ENCODE peak calls at places on chromosomes 5 and 9, in eight cellular contexts. Y is ovary, W is heart left ventricle, A is coronary artery, T is osteoblast, B is HL-60, V is lower lobe of right lung, E is astrocyte of the spinal cord. K is an unnamed sample.

GRCh38 chr9:114657705-114658104 is at the start of gene TEX53:
- DNase-seq in W (no peak), E (no peak), T (no peak), V (no peak), A (no peak), Y (no peak), B (no peak), K (no peak)

GRCh38 chr5:88826959-88827585 is 55.9 kb downstream of the MEF2C start:
- DNase-seq in V (no peak), T (peak), E (peak), B (peak), W (peak), A (no peak), Y (no peak), K (no peak)

GRCh38 chr5:74865799-74866652 is at the start of gene FAM169A:
- DNase-seq in V (peak), T (peak), B (no peak), E (peak), W (peak), A (no peak), Y (peak), K (peak)

GRCh38 chr5:171336486-171337206 is 27.6 kb downstream of the TLX3 start:
- DNase-seq in E (peak), A (no peak), W (no peak), V (no peak), B (peak), Y (no peak), T (peak), K (peak)

GRCh38 chr5:39648539-39649200 is 223.9 kb upstream of the DAB2 start:
- DNase-seq in E (peak), W (no peak), Y (no peak), B (peak), A (no peak), V (no peak), T (no peak), K (peak)

GRCh38 chr5:130687085-130687733 is 477.8 kb downstream of the HINT1 start:
- DNase-seq in E (no peak), Y (no peak), T (no peak), W (no peak), V (no peak), A (no peak), B (no peak), K (no peak)

GRCh38 chr5:6570530-6570929 is 62.3 kb downstream of the NSUN2 start:
- DNase-seq in V (no peak), Y (no peak), E (no peak), B (no peak), T (no peak), A (no peak), W (no peak), K (no peak)

GRCh38 chr5:124730381-124730780 is 16.1 kb downstream of the ZNF608 start:
- DNase-seq in W (no peak), V (no peak), E (no peak), Y (no peak), T (no peak), A (no peak), B (no peak), K (no peak)

GRCh38 chr9:134922066-134922931 is 4.6 kb upstream of the FCN1 start:
- DNase-seq in V (peak), Y (no peak), B (peak), E (peak), W (peak), T (peak), A (peak), K (no peak)

GRCh38 chr5:95670568-95670967 is 12.2 kb downstream of the SPATA9 start:
- DNase-seq in V (no peak), E (peak), Y (no peak), B (no peak), A (no peak), W (no peak), T (no peak), K (no peak)

GRCh38 chr5:161105563-161105962 is 253.6 kb upstream of the ATP10B start:
- DNase-seq in E (peak), W (no peak), Y (no peak), A (no peak), V (no peak), B (no peak), T (no peak), K (no peak)

GRCh38 chr5:145681686-145682085 is 153.5 kb downstream of the PRELID2 start:
- DNase-seq in B (peak), V (no peak), Y (peak), W (peak), A (no peak), T (peak), E (peak), K (peak)

GRCh38 chr5:78771260-78772240 is 123.0 kb upstream of the LHFPL2 start:
- DNase-seq in Y (no peak), E (no peak), W (peak), T (peak), A (no peak), B (no peak), V (peak), K (no peak)

GRCh38 chr5:108148715-108149139 is 233.2 kb downstream of the FBXL17 start:
- DNase-seq in E (peak), B (no peak), V (no peak), T (no peak), W (no peak), Y (no peak), A (no peak), K (peak)

GRCh38 chr5:176734756-176735342 is 75.5 kb upstream of the UNC5A start:
- DNase-seq in E (no peak), A (peak), V (no peak), B (no peak), T (peak), Y (peak), W (no peak), K (peak)

GRCh38 chr5:131563434-131564228 is 71.4 kb downstream of the RAPGEF6 start:
- DNase-seq in A (no peak), V (no peak), W (no peak), T (no peak), Y (no peak), B (no peak), E (no peak), K (peak)

GRCh38 chr9:129481824-129482511 is 138.9 kb downstream of the C9orf50 start:
- DNase-seq in B (no peak), W (peak), A (peak), V (no peak), Y (peak), E (no peak), T (peak), K (peak)

GRCh38 chr5:33806736-33807442 is 84.9 kb downstream of the ADAMTS12 start:
- DNase-seq in Y (no peak), V (no peak), E (peak), T (no peak), A (no peak), W (no peak), B (no peak), K (no peak)

GRCh38 chr9:91785403-91785917 is 164.6 kb downstream of the ROR2 start:
- DNase-seq in B (no peak), V (no peak), E (no peak), W (no peak), Y (no peak), T (peak), A (no peak), K (no peak)

GRCh38 chr9:126393876-126394275 is 67.2 kb downstream of the MVB12B start:
- DNase-seq in Y (no peak), B (no peak), W (no peak), E (no peak), V (no peak), T (no peak), A (no peak), K (no peak)

GRCh38 chr9:80552931-80553330 is 981.2 kb downstream of the TLE4 start:
- DNase-seq in V (no peak), Y (peak), W (peak), E (no peak), T (no peak), B (no peak), A (no peak), K (no peak)

GRCh38 chr5:3191585-3191984 is 404.0 kb upstream of the IRX1 start:
- DNase-seq in W (no peak), T (no peak), Y (no peak), E (no peak), A (no peak), B (no peak), V (no peak), K (no peak)

GRCh38 chr5:157186309-157187045 is 5.8 kb downstream of the ITK start:
- DNase-seq in B (no peak), V (no peak), E (no peak), W (no peak), A (no peak), T (peak), Y (no peak), K (no peak)

GRCh38 chr5:67268233-67269011 is 71.8 kb upstream of the CD180 start:
- DNase-seq in T (peak), B (no peak), V (no peak), W (peak), E (peak), Y (peak), A (peak), K (no peak)

GRCh38 chr9:124514874-124515273 is 7.7 kb upstream of the NR5A1 start:
- DNase-seq in T (no peak), E (no peak), A (no peak), B (no peak), Y (no peak), V (no peak), W (no peak), K (no peak)

GRCh38 chr5:123344819-123345426 is 78.3 kb downstream of the CEP120 start:
- DNase-seq in E (peak), B (no peak), Y (peak), W (no peak), A (no peak), V (no peak), T (no peak), K (peak)

GRCh38 chr9:30075451-30076199 is 2308.8 kb upstream of the ACO1 start:
- DNase-seq in B (no peak), T (no peak), V (no peak), E (peak), W (no peak), A (no peak), Y (no peak), K (no peak)

GRCh38 chr5:133998807-133999206 is 6.0 kb downstream of the VDAC1 start:
- DNase-seq in T (no peak), V (no peak), B (no peak), E (no peak), A (no peak), W (no peak), Y (no peak), K (peak)

GRCh38 chr9:137918331-137919094 is 40.9 kb downstream of the CACNA1B start:
- DNase-seq in V (no peak), B (no peak), T (no peak), E (no peak), W (no peak), Y (no peak), A (no peak), K (no peak)

GRCh38 chr5:34534237-34535108 is 121.7 kb upstream of the RAI14 start:
- DNase-seq in B (no peak), A (no peak), V (no peak), W (no peak), E (peak), T (peak), Y (no peak), K (no peak)

GRCh38 chr9:35645736-35646582 is 4.8 kb downstream of the SIT1 start:
- DNase-seq in E (peak), B (no peak), Y (no peak), T (no peak), V (peak), A (no peak), W (peak), K (peak)

GRCh38 chr5:1803192-1803591 is 2.0 kb downstream of the NDUFS6 start:
- DNase-seq in E (no peak), W (no peak), A (no peak), B (no peak), Y (no peak), T (no peak), V (no peak), K (no peak)

GRCh38 chr5:158725223-158725825 is 374.4 kb downstream of the EBF1 start:
- DNase-seq in Y (no peak), A (no peak), V (no peak), E (no peak), W (no peak), T (no peak), B (no peak), K (no peak)

GRCh38 chr9:7045361-7045760 is 287.6 kb downstream of the KDM4C start:
- DNase-seq in Y (no peak), V (no peak), A (no peak), B (no peak), T (no peak), E (no peak), W (no peak), K (no peak)

GRCh38 chr9:113963017-113963620 is 87.0 kb downstream of the ZNF618 start:
- DNase-seq in V (peak), B (peak), Y (peak), T (peak), A (no peak), E (peak), W (no peak), K (peak)

GRCh38 chr5:32309766-32310165 is 3.0 kb downstream of the MTMR12 start:
- DNase-seq in E (no peak), W (no peak), V (no peak), B (no peak), Y (no peak), A (no peak), T (no peak), K (no peak)

GRCh38 chr9:110520120-110520701 is 59.3 kb downstream of the SVEP1 start:
- DNase-seq in V (no peak), T (no peak), E (no peak), Y (no peak), W (no peak), A (no peak), B (no peak), K (no peak)

GRCh38 chr5:159456722-159457462 is 126.6 kb upstream of the IL12B start:
- DNase-seq in W (no peak), E (peak), A (no peak), B (no peak), V (no peak), Y (no peak), T (no peak), K (no peak)

DNA sequence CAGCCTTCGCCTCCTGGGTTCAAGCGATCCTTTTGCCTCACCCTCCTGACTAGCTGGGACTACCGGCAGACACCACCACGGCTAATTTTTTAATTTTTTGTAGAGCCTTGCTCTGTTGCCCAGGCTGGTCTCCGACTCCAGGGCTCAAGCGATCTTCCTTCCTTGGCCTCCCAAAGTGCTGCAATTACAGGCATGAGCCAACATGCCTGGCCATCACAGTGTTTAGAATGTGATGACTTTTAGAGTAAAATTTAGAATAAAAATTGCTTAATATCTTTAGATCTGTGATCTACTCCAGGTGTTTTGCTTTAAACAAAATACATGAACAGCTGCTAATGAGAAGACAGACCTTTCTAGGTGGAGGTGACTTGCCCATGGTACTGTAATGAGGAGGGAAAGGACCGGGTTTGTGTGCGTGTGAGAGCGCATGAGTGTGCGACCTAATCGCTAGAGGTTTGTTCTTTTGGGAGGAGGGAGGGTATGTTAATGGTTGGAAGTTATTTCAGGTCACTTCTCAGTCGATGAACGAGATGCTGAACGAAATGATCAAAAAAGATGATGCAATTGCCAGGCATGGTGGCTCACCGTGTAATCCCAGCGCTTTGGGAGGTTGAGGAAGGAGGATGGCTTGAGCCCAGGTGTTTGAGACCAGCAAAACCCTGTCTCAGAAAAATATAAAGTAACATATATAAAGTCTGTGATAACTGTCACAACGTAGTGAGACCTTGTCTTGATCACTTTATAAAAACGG is 2.0 kb downstream of the CNOT6 start:
- DNase-seq in E (no peak), T (no peak), A (no peak), B (no peak), Y (no peak), W (no peak), V (no peak), K (no peak)
- H3K4me3 ChIP-seq in E (peak), T (no peak), A (peak), B (no peak), Y (no peak), W (no peak), V (peak), K (no peak)

GRCh38 chr5:178232124-178232919 is at the start of gene PHYKPL:
- DNase-seq in W (peak), A (peak), Y (peak), B (peak), T (peak), V (peak), E (peak), K (peak)

GRCh38 chr5:178231736-178232123 is 872 bp downstream of the PHYKPL start:
- DNase-seq in Y (no peak), B (no peak), E (no peak), W (no peak), V (no peak), T (peak), A (no peak), K (no peak)

GRCh38 chr5:178230879-178231735 is 1.5 kb downstream of the PHYKPL start:
- DNase-seq in W (peak), B (no peak), E (no peak), A (no peak), Y (no peak), T (peak), V (peak), K (no peak)

GRCh38 chr5:178234121-178234752 is 1.6 kb upstream of the PHYKPL start:
- DNase-seq in E (no peak), T (peak), W (peak), B (no peak), A (no peak), Y (no peak), V (no peak), K (no peak)

DNA sequence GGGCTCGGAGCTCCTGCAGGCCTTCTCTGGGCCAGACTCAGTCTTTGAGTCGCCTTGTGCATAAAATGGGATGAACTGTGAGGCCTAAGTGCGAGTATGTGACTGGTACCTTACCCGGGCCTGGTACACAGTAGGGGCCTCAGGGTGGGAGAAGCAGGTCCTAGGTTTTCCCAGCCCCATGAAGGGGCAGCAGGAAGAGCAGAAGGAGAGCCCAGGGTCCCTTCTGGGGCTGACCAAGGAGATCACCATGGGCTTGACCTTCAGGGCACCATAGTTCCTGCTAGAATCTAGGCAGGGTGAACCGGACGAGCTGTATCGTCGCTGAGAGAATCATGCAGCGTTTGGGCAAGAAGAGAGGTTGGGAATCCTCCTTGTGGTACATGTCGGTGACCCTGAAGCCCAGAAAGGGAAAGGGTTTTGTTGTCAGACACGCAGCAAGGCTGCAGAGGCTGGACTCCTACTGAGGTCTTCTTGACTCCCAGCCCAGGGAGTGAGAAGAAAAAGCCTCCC is 373 bp upstream of the PHYKPL start:
- DNase-seq in Y (no peak), A (no peak), E (no peak), B (no peak), T (peak), V (peak), W (peak), K (no peak)
- H3K4me3 ChIP-seq in Y (peak), A (peak), E (peak), B (peak), T (peak), V (peak), W (peak), K (peak)

GRCh38 chr5:128537306-128537998 is 593 bp downstream of the FBN2 start:
- DNase-seq in E (peak), V (peak), Y (peak), A (no peak), B (peak), T (peak), W (peak), K (peak)
- H3K4me3 ChIP-seq in E (peak), V (peak), Y (peak), A (peak), B (peak), T (peak), W (peak), K (peak)

GRCh38 chr9:119177141-119177540 is 192.1 kb downstream of the BRINP1 start:
- DNase-seq in W (no peak), E (no peak), T (no peak), A (no peak), V (no peak), Y (no peak), B (no peak), K (no peak)
- H3K4me3 ChIP-seq in W (no peak), E (no peak), T (no peak), A (no peak), V (no peak), Y (no peak), B (no peak), K (no peak)

GRCh38 chr5:142320851-142321560 is 3.8 kb downstream of the SPRY4 start:
- DNase-seq in E (peak), Y (no peak), T (no peak), W (no peak), A (no peak), B (peak), V (no peak), K (no peak)

GRCh38 chr5:142319560-142320426 is 5.0 kb downstream of the SPRY4 start:
- DNase-seq in V (no peak), B (no peak), T (no peak), Y (no peak), W (no peak), E (no peak), A (no peak), K (no peak)

GRCh38 chr5:142319105-142319504 is 5.7 kb downstream of the SPRY4 start:
- DNase-seq in E (peak), V (no peak), W (no peak), A (no peak), B (no peak), T (no peak), Y (no peak), K (no peak)

GRCh38 chr5:142322403-142322746 is 2.4 kb downstream of the SPRY4 start:
- DNase-seq in W (no peak), E (no peak), Y (no peak), V (no peak), B (no peak), A (no peak), T (no peak), K (no peak)

GRCh38 chr5:142320427-142320732 is 4.4 kb downstream of the SPRY4 start:
- DNase-seq in B (no peak), V (no peak), W (no peak), Y (no peak), T (no peak), A (no peak), E (no peak), K (no peak)
- H3K4me3 ChIP-seq in B (no peak), V (peak), W (peak), Y (no peak), T (peak), A (peak), E (peak), K (peak)

GRCh38 chr9:97500765-97501176 is 695 bp upstream of the TMOD1 start:
- DNase-seq in A (no peak), T (peak), Y (no peak), E (no peak), W (no peak), B (no peak), V (no peak), K (no peak)
- H3K4me3 ChIP-seq in A (peak), T (peak), Y (peak), E (no peak), W (peak), B (peak), V (peak), K (peak)

GRCh38 chr5:5140051-5141010 is at the start of gene ADAMTS16:
- DNase-seq in A (no peak), V (no peak), T (peak), W (no peak), Y (peak), B (no peak), E (no peak), K (peak)
- H3K4me3 ChIP-seq in A (peak), V (peak), T (peak), W (peak), Y (peak), B (no peak), E (peak), K (peak)